ENCODE peak calls at places on chromosomes 7 and 10, in six cellular contexts. One of them, this sample, is unnamed. For H3K27me3, the result is how much of the 10 kb centered on the place peaks cover.

GRCh38 chr7:84196007-84196551 is 1.5 kb upstream of the SEMA3A start:
- DNase-seq in lower lobe of right lung: no peak
- DNase-seq in GM06990: no peak
- DNase-seq in hepatocyte: peak
- DNase-seq in sigmoid colon: no peak
- DNase-seq in gastrocnemius medialis: no peak
- DNase-seq in this sample: no peak

GRCh38 chr10:132987671-132988571 is 45.6 kb upstream of the CFAP46 start:
- DNase-seq in sigmoid colon: no peak
- DNase-seq in hepatocyte: peak
- DNase-seq in GM06990: no peak
- DNase-seq in lower lobe of right lung: peak
- DNase-seq in gastrocnemius medialis: no peak
- DNase-seq in this sample: no peak

GRCh38 chr7:45088821-45089313 is at the start of gene NACAD:
- DNase-seq in sigmoid colon: peak
- DNase-seq in hepatocyte: peak
- DNase-seq in GM06990: no peak
- DNase-seq in lower lobe of right lung: no peak
- DNase-seq in gastrocnemius medialis: no peak
- DNase-seq in this sample: peak

GRCh38 chr7:81482600-81483186 is 287.2 kb downstream of the HGF start:
- DNase-seq in lower lobe of right lung: no peak
- DNase-seq in sigmoid colon: no peak
- DNase-seq in GM06990: no peak
- DNase-seq in gastrocnemius medialis: no peak
- DNase-seq in hepatocyte: no peak
- DNase-seq in this sample: no peak

GRCh38 chr10:128779457-128779856 is 653.2 kb upstream of the MKI67 start:
- DNase-seq in gastrocnemius medialis: no peak
- DNase-seq in lower lobe of right lung: no peak
- DNase-seq in GM06990: no peak
- DNase-seq in hepatocyte: no peak
- DNase-seq in sigmoid colon: no peak
- DNase-seq in this sample: no peak

GRCh38 chr10:5975641-5976473 is 1.5 kb downstream of the IL15RA start:
- DNase-seq in GM06990: peak
- DNase-seq in hepatocyte: no peak
- DNase-seq in gastrocnemius medialis: peak
- DNase-seq in sigmoid colon: peak
- DNase-seq in lower lobe of right lung: peak
- DNase-seq in this sample: no peak

GRCh38 chr10:85043207-85043606 is 714.8 kb downstream of the CCSER2 start:
- DNase-seq in GM06990: no peak
- DNase-seq in gastrocnemius medialis: no peak
- DNase-seq in lower lobe of right lung: no peak
- DNase-seq in hepatocyte: no peak
- DNase-seq in sigmoid colon: no peak
- DNase-seq in this sample: no peak

GRCh38 chr10:47264797-47265281 is 35.2 kb upstream of the GDF10 start:
- DNase-seq in GM06990: no peak
- DNase-seq in lower lobe of right lung: no peak
- DNase-seq in gastrocnemius medialis: no peak
- DNase-seq in sigmoid colon: no peak
- DNase-seq in hepatocyte: no peak
- DNase-seq in this sample: no peak

GRCh38 chr7:119320316-119320715 is 952.7 kb upstream of the KCND2 start:
- DNase-seq in lower lobe of right lung: no peak
- DNase-seq in gastrocnemius medialis: no peak
- DNase-seq in hepatocyte: no peak
- DNase-seq in sigmoid colon: no peak
- DNase-seq in GM06990: no peak
- DNase-seq in this sample: no peak

GRCh38 chr7:139600306-139600705 is 76.8 kb downstream of the CLEC2L start:
- DNase-seq in hepatocyte: no peak
- DNase-seq in GM06990: no peak
- DNase-seq in lower lobe of right lung: no peak
- DNase-seq in gastrocnemius medialis: no peak
- DNase-seq in sigmoid colon: no peak
- DNase-seq in this sample: no peak

GRCh38 chr10:556971-557370 is 132.5 kb downstream of the DIP2C start:
- DNase-seq in sigmoid colon: no peak
- DNase-seq in gastrocnemius medialis: no peak
- DNase-seq in hepatocyte: no peak
- DNase-seq in lower lobe of right lung: no peak
- DNase-seq in GM06990: no peak
- DNase-seq in this sample: no peak

GRCh38 chr7:106367018-106367420 is 82.2 kb upstream of the NAMPT start:
- DNase-seq in hepatocyte: no peak
- DNase-seq in GM06990: no peak
- DNase-seq in lower lobe of right lung: peak
- DNase-seq in sigmoid colon: no peak
- DNase-seq in gastrocnemius medialis: no peak
- DNase-seq in this sample: no peak

GRCh38 chr10:121438320-121438719 is 159.9 kb downstream of the FGFR2 start:
- DNase-seq in gastrocnemius medialis: no peak
- DNase-seq in lower lobe of right lung: no peak
- DNase-seq in sigmoid colon: no peak
- DNase-seq in hepatocyte: no peak
- DNase-seq in GM06990: no peak
- DNase-seq in this sample: no peak

GRCh38 chr10:113171662-113172061 is 221.6 kb downstream of the TCF7L2 start:
- DNase-seq in sigmoid colon: no peak
- DNase-seq in gastrocnemius medialis: no peak
- DNase-seq in hepatocyte: no peak
- DNase-seq in GM06990: no peak
- DNase-seq in lower lobe of right lung: no peak
- DNase-seq in this sample: no peak

GRCh38 chr10:19200211-19200610 is 151.6 kb downstream of the MALRD1 start:
- DNase-seq in sigmoid colon: no peak
- DNase-seq in gastrocnemius medialis: no peak
- DNase-seq in hepatocyte: no peak
- DNase-seq in GM06990: no peak
- DNase-seq in lower lobe of right lung: no peak
- DNase-seq in this sample: no peak

GRCh38 chr7:4724648-4725013 is 42.5 kb downstream of the FOXK1 start:
- DNase-seq in sigmoid colon: no peak
- DNase-seq in lower lobe of right lung: no peak
- DNase-seq in GM06990: no peak
- DNase-seq in gastrocnemius medialis: no peak
- DNase-seq in hepatocyte: no peak
- DNase-seq in this sample: no peak

GRCh38 chr10:112262556-112262955 is 20.6 kb upstream of the TECTB start:
- DNase-seq in hepatocyte: no peak
- DNase-seq in lower lobe of right lung: no peak
- DNase-seq in sigmoid colon: no peak
- DNase-seq in GM06990: no peak
- DNase-seq in gastrocnemius medialis: no peak
- DNase-seq in this sample: no peak

GRCh38 chr7:73738220-73738611 is 386 bp downstream of the ABHD11 start:
- DNase-seq in sigmoid colon: peak
- DNase-seq in lower lobe of right lung: peak
- DNase-seq in GM06990: peak
- DNase-seq in hepatocyte: peak
- DNase-seq in gastrocnemius medialis: no peak
- DNase-seq in this sample: no peak

GRCh38 chr10:89633484-89633883 is 11.6 kb downstream of the PANK1 start:
- DNase-seq in GM06990: no peak
- DNase-seq in sigmoid colon: no peak
- DNase-seq in lower lobe of right lung: no peak
- DNase-seq in gastrocnemius medialis: peak
- DNase-seq in hepatocyte: peak
- DNase-seq in this sample: no peak

GRCh38 chr10:123906884-123907652 is 15.5 kb upstream of the CPXM2 start:
- DNase-seq in lower lobe of right lung: no peak
- DNase-seq in sigmoid colon: no peak
- DNase-seq in hepatocyte: no peak
- DNase-seq in gastrocnemius medialis: no peak
- DNase-seq in GM06990: no peak
- DNase-seq in this sample: no peak
- H3K27me3 ChIP-seq in lower lobe of right lung: under half
- H3K27me3 ChIP-seq in sigmoid colon: under half
- H3K27me3 ChIP-seq in hepatocyte: under half
- H3K27me3 ChIP-seq in gastrocnemius medialis: under half
- H3K27me3 ChIP-seq in GM06990: under half
- H3K27me3 ChIP-seq in this sample: under half

DNA sequence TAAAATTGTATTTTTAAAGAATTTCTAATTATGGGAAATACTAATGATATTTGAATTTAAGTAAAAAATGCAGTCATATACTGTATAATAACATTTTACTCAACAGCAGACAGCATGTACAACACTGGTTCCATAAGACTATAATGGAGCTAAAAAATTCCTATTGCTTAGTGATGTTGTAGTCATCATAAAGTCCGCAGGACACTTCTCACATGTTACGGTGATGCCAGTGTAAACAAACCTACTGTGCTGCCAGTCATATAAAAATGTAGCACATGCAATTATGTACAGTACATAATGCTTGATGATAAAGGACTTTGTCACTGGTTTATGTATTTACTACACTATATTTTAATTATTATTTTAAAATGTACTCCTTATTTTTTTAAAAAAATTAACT is 629.3 kb downstream of the IPMK start:
- DNase-seq in GM06990: no peak
- DNase-seq in sigmoid colon: no peak
- DNase-seq in gastrocnemius medialis: no peak
- DNase-seq in hepatocyte: no peak
- DNase-seq in lower lobe of right lung: no peak
- DNase-seq in this sample: no peak
- TF ChIP-seq CTCF in GM06990: no peak
- TF ChIP-seq CTCF in sigmoid colon: no peak
- TF ChIP-seq CTCF in gastrocnemius medialis: no peak
- TF ChIP-seq CTCF in hepatocyte: no peak
- TF ChIP-seq CTCF in lower lobe of right lung: no peak
- TF ChIP-seq CTCF in this sample: no peak

GRCh38 chr7:130491841-130492518 is at the start of gene MEST:
- DNase-seq in hepatocyte: peak
- DNase-seq in GM06990: no peak
- DNase-seq in gastrocnemius medialis: no peak
- DNase-seq in sigmoid colon: no peak
- DNase-seq in lower lobe of right lung: peak
- DNase-seq in this sample: no peak
- H3K4me3 ChIP-seq in hepatocyte: peak
- H3K4me3 ChIP-seq in GM06990: peak
- H3K4me3 ChIP-seq in gastrocnemius medialis: peak
- H3K4me3 ChIP-seq in sigmoid colon: peak
- H3K4me3 ChIP-seq in lower lobe of right lung: peak
- H3K4me3 ChIP-seq in this sample: peak

GRCh38 chr10:2207246-2207922 is 470.1 kb upstream of the ADARB2 start:
- DNase-seq in hepatocyte: no peak
- DNase-seq in lower lobe of right lung: no peak
- DNase-seq in GM06990: no peak
- DNase-seq in gastrocnemius medialis: no peak
- DNase-seq in sigmoid colon: no peak
- DNase-seq in this sample: no peak
- H3K27me3 ChIP-seq in hepatocyte: under half
- H3K27me3 ChIP-seq in lower lobe of right lung: under half
- H3K27me3 ChIP-seq in GM06990: under half
- H3K27me3 ChIP-seq in gastrocnemius medialis: under half
- H3K27me3 ChIP-seq in sigmoid colon: under half
- H3K27me3 ChIP-seq in this sample: under half

DNA sequence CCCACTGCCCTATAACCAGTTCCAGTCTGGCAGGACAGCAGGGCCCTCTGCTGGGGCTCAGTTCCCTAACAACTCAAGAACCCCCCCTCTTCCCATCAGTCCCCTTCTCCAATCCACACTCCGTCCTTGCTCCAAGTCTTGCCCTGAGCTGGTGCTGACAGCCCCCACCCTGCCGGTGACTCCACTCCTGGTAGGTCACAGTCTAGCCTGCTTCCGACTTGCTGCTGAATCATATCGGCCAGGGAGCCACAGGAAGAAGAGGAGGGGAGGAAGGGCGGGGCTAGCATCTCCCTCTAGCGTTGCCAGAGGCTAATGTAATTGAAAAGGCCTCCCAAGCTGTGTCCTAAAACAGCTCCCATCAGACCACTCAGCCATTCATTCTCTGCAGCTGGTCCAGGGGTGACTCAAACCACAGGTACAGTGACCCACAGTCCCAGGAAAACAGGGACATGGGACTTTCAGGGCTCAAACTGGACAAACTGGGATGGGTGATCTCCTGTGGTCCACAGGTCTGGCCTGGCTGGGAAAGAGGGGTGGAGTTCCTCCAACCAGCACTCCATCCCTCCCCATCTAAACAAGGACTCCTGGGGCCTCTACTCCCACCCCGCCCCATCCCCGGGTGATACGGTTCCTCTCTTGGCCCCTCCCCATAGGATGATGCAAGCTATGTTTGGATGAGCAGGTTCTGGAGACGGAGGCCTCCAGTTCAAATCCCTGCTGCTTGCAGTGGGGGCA is 158.8 kb downstream of the SH3PXD2A start:
- DNase-seq in lower lobe of right lung: no peak
- DNase-seq in gastrocnemius medialis: no peak
- DNase-seq in GM06990: peak
- DNase-seq in hepatocyte: peak
- DNase-seq in sigmoid colon: peak
- DNase-seq in this sample: peak
- TF ChIP-seq CTCF in lower lobe of right lung: peak
- TF ChIP-seq CTCF in gastrocnemius medialis: no peak
- TF ChIP-seq CTCF in GM06990: peak
- TF ChIP-seq CTCF in hepatocyte: no peak
- TF ChIP-seq CTCF in sigmoid colon: no peak
- TF ChIP-seq CTCF in this sample: peak

DNA sequence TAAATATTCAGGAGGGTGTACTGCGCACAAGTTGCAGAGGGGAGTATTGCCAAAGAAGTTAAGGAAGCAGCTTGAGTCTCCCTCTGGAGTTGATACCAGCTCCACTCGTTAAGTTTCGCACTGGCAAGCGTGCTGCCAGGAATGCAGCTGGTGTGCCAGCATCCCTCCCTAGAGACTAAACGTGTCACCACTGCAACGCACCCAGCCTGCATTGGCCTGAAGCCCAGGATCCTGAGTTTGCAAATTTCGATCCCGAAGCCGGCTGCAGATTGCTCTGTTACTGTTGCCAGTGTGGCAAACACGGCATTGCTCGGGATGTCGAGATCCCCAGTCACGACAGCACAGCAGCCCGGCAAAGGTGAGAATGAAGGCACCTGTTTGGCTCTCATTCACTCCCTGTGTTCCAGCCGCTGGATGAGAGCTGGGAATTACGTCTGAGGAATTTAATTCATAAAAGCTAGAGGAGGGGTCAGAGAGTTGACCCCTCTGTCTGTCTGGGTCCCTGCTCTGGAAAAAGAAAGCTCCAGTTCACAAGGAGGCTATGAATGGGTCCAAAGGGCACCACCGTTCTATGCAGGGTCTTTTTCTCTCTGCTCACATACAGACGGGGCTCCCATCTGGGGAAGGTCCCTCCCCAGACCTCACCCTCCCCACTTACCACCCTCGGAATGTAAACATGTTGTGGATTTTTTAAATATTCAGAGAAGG is 61.0 kb downstream of the NRP1 start:
- DNase-seq in GM06990: no peak
- DNase-seq in gastrocnemius medialis: peak
- DNase-seq in sigmoid colon: peak
- DNase-seq in hepatocyte: peak
- DNase-seq in lower lobe of right lung: peak
- DNase-seq in this sample: peak
- H3K4me3 ChIP-seq in GM06990: no peak
- H3K4me3 ChIP-seq in gastrocnemius medialis: peak
- H3K4me3 ChIP-seq in sigmoid colon: peak
- H3K4me3 ChIP-seq in hepatocyte: no peak
- H3K4me3 ChIP-seq in lower lobe of right lung: peak
- H3K4me3 ChIP-seq in this sample: peak